ENCODE peak calls at places on chromosomes 5 and 9, in five cellular contexts. D is suprapubic skin, B is HCT116, K is Panc1, T is SK-N-SH. Y is an unnamed sample.

GRCh38 chr9:128677787-128678186 is 11.2 kb upstream of the SET start:
- DNase-seq in D (no peak), B (no peak), K (no peak), T (no peak), Y (no peak)

GRCh38 chr5:61347088-61347487 is 15.0 kb downstream of the ZSWIM6 start:
- DNase-seq in D (no peak), B (no peak), K (no peak), T (no peak), Y (no peak)

GRCh38 chr5:31585519-31586270 is 53.2 kb upstream of the PDZD2 start:
- DNase-seq in D (no peak), B (no peak), K (no peak), T (no peak), Y (no peak)

GRCh38 chr9:127285957-127286356 is 21.4 kb downstream of the GARNL3 start:
- DNase-seq in D (no peak), B (no peak), K (no peak), T (no peak), Y (no peak)

GRCh38 chr9:71984388-71985069 is 73.1 kb downstream of the C9orf85 start:
- DNase-seq in D (no peak), B (no peak), K (no peak), T (no peak), Y (no peak)

GRCh38 chr5:21654-22233 is 70.2 kb upstream of the PLEKHG4B start:
- DNase-seq in D (no peak), B (peak), K (no peak), T (peak), Y (no peak)

GRCh38 chr9:78669591-78669990 is 372.7 kb downstream of the PSAT1 start:
- DNase-seq in D (no peak), B (no peak), K (no peak), T (no peak), Y (no peak)

GRCh38 chr5:147303976-147304375 is 69.2 kb downstream of the STK32A start:
- DNase-seq in D (no peak), B (peak), K (no peak), T (no peak), Y (no peak)

GRCh38 chr9:88651682-88652633 is 117.0 kb downstream of the NXNL2 start:
- DNase-seq in D (peak), B (no peak), K (no peak), T (no peak), Y (peak)

GRCh38 chr5:27241564-27242257 is 203.3 kb upstream of the CDH9 start:
- DNase-seq in D (no peak), B (no peak), K (peak), T (no peak), Y (no peak)

GRCh38 chr5:81151546-81151945 is 81.6 kb upstream of the CKMT2 start:
- DNase-seq in D (no peak), B (no peak), K (no peak), T (no peak), Y (peak)

GRCh38 chr9:132283165-132283564 is 71.6 kb downstream of the SETX start:
- DNase-seq in D (no peak), B (no peak), K (no peak), T (no peak), Y (no peak)

GRCh38 chr9:132319421-132320110 is 35.2 kb downstream of the SETX start:
- DNase-seq in D (no peak), B (no peak), K (no peak), T (no peak), Y (no peak)

DNA sequence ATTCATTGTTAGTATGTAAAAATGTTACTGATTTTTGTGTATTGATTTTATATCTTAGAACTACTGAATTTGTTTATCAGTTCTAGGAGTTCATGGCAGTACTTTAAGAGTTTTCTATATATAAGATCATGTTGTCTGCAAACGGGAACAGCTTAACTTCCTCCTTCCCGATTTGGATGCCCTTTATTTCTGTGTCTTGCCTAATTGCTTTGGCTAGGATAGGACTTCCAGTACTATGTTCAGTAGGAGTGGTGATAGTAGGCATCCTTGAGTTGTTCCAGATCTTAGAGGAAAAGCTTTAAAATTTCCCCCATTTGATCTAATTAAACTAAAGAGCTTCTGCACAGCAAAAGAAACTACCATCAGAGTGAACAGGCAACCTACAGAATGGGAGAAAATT is 20.1 kb downstream of the RCL1 start:
- DNase-seq in D (no peak), B (no peak), K (no peak), T (no peak), Y (no peak)
- H3K4me3 ChIP-seq in D (no peak), B (no peak), K (no peak), T (no peak), Y (no peak)

GRCh38 chr9:25600501-25600900 is 77.7 kb downstream of the TUSC1 start:
- DNase-seq in D (no peak), B (no peak), K (no peak), T (no peak), Y (no peak)

GRCh38 chr9:25603106-25603505 is 75.1 kb downstream of the TUSC1 start:
- DNase-seq in D (no peak), B (no peak), K (no peak), T (no peak), Y (no peak)

GRCh38 chr9:25602366-25603044 is 75.7 kb downstream of the TUSC1 start:
- DNase-seq in D (no peak), B (no peak), K (no peak), T (no peak), Y (no peak)
- TF ChIP-seq POLR2AphosphoS5 in D (no peak), B (no peak), K (no peak), T (no peak), Y (no peak)

GRCh38 chr5:157900644-157901043 is 41.7 kb upstream of the CLINT1 start:
- DNase-seq in D (no peak), B (no peak), K (no peak), T (no peak), Y (no peak)

GRCh38 chr5:157903117-157903450 is 44.1 kb upstream of the CLINT1 start:
- DNase-seq in D (no peak), B (no peak), K (no peak), T (no peak), Y (no peak)

GRCh38 chr5:157908459-157908858 is 49.5 kb upstream of the CLINT1 start:
- DNase-seq in D (no peak), B (no peak), K (no peak), T (no peak), Y (no peak)

GRCh38 chr5:157907479-157907878 is 48.5 kb upstream of the CLINT1 start:
- DNase-seq in D (no peak), B (no peak), K (no peak), T (no peak), Y (no peak)

GRCh38 chr5:157902440-157903116 is 43.6 kb upstream of the CLINT1 start:
- DNase-seq in D (no peak), B (no peak), K (no peak), T (no peak), Y (no peak)
- H3K27ac ChIP-seq in D (peak), B (no peak), K (no peak), T (no peak), Y (peak)

GRCh38 chr5:132674671-132675506 is 1.1 kb downstream of the IL4 start:
- DNase-seq in D (no peak), B (peak), K (peak), T (no peak), Y (peak)
- H3K4me3 ChIP-seq in D (no peak), B (peak), K (peak), T (peak), Y (no peak)

GRCh38 chr5:177493795-177494355 is 3.5 kb downstream of the PDLIM7 start:
- DNase-seq in D (no peak), B (no peak), K (no peak), T (no peak), Y (no peak)
- TF ChIP-seq POLR2AphosphoS5 in D (no peak), B (no peak), K (no peak), T (no peak), Y (no peak)

DNA sequence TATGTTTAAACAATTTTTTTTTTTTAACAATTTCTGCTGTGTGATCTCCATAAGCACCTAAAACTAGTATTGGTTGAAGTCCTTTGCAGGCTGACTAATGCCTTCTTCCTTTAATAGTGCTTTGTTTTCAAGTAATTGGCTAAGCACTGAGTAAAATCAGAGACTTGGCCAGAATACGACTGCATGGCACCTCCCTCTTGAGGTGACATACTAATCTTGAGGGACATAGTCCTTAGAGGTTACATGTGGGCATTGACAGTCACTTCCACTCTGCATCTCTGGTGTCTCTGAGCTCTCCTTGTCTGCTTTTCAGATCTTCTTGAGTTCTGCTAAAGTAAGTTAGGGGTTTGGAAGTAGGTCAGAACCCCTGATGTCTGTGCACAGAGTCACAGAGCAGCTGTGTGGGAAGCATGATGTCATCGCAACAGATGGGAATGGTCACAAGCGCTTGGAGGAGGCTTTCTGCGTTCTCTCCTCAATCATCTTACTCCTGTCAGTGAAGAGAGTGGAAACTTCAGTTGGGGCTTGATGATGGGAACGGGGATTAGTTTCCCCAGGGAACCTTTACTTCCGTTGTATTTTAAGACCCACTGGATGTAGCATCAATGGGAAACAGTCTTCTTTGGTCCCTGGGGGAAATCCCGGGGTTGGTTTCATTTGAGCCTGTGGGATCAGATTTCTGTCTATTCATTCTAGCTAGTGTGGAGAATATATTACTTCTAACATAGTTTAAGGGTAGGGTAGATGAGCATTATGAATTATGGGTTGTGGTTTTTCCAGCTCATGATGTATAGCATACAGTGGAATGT is 136.9 kb downstream of the ARHGAP26 start:
- DNase-seq in D (no peak), B (no peak), K (no peak), T (no peak), Y (no peak)
- H3K27ac ChIP-seq in D (no peak), B (no peak), K (no peak), T (no peak), Y (no peak)

Y was measured in esophagus muscularis mucosa.